ENCODE peak calls at places on chromosomes 4 and X, in four cellular contexts. One of them, this sample, is unnamed.

GRCh38 chr4:72318771-72319170 is 250.2 kb downstream of the ADAMTS3 start:
- DNase-seq in HepG2: no peak
- DNase-seq in GM12878: no peak
- DNase-seq in stomach: no peak
- DNase-seq in this sample: no peak

GRCh38 chr4:153112071-153112460 is 92.2 kb upstream of the TRIM2 start:
- DNase-seq in GM12878: no peak
- DNase-seq in stomach: no peak
- DNase-seq in HepG2: no peak
- DNase-seq in this sample: peak; percentile 15

GRCh38 chr4:126268106-126268505 is 953.4 kb downstream of the FAT4 start:
- DNase-seq in stomach: no peak
- DNase-seq in GM12878: no peak
- DNase-seq in HepG2: no peak
- DNase-seq in this sample: no peak

GRCh38 chr4:85823295-85823694 is 348.3 kb downstream of the ARHGAP24 start:
- DNase-seq in stomach: no peak
- DNase-seq in HepG2: no peak
- DNase-seq in GM12878: no peak
- DNase-seq in this sample: no peak

GRCh38 chr4:188455353-188455752 is 316.1 kb downstream of the TRIML1 start:
- DNase-seq in GM12878: no peak
- DNase-seq in stomach: no peak
- DNase-seq in HepG2: peak; percentile 46
- DNase-seq in this sample: no peak

GRCh38 chr4:102675142-102675541 is 85.6 kb downstream of the MANBA start:
- DNase-seq in GM12878: no peak
- DNase-seq in HepG2: peak; percentile 11
- DNase-seq in stomach: no peak
- DNase-seq in this sample: no peak

GRCh38 chr4:136713140-136713539 is 819.2 kb downstream of the PCDH18 start:
- DNase-seq in stomach: no peak
- DNase-seq in GM12878: no peak
- DNase-seq in HepG2: no peak
- DNase-seq in this sample: no peak

GRCh38 chr4:39255266-39255665 is 72.9 kb downstream of the WDR19 start:
- DNase-seq in GM12878: no peak
- DNase-seq in stomach: no peak
- DNase-seq in HepG2: peak; percentile 7
- DNase-seq in this sample: no peak

GRCh38 chr4:15381806-15382338 is 46.0 kb upstream of the C1QTNF7 start:
- DNase-seq in HepG2: no peak
- DNase-seq in GM12878: no peak
- DNase-seq in stomach: no peak
- DNase-seq in this sample: no peak

GRCh38 chrX:54181196-54181953 is 1.7 kb downstream of the FAM120C start:
- DNase-seq in HepG2: no peak
- DNase-seq in stomach: no peak
- DNase-seq in GM12878: no peak
- DNase-seq in this sample: no peak

GRCh38 chrX:34300871-34301270 is 168.8 kb upstream of the FAM47A start:
- DNase-seq in HepG2: peak; percentile 6
- DNase-seq in stomach: no peak
- DNase-seq in GM12878: no peak
- DNase-seq in this sample: no peak

GRCh38 chrX:49912866-49913265 is 9.5 kb upstream of the CLCN5 start:
- DNase-seq in stomach: no peak
- DNase-seq in GM12878: no peak
- DNase-seq in HepG2: no peak
- DNase-seq in this sample: no peak

GRCh38 chr4:176778491-176778890 is 14.2 kb downstream of the VEGFC start:
- DNase-seq in stomach: no peak
- DNase-seq in GM12878: no peak
- DNase-seq in HepG2: no peak
- DNase-seq in this sample: no peak

GRCh38 chr4:48261288-48261687 is 8.3 kb downstream of the TEC start:
- DNase-seq in stomach: no peak
- DNase-seq in GM12878: no peak
- DNase-seq in HepG2: no peak
- DNase-seq in this sample: no peak

GRCh38 chr4:17781072-17781830 is at the start of gene FAM184B:
- DNase-seq in stomach: no peak
- DNase-seq in HepG2: no peak
- DNase-seq in GM12878: no peak
- DNase-seq in this sample: no peak

GRCh38 chrX:139194571-139195280 is 335.8 kb upstream of the F9 start:
- DNase-seq in HepG2: no peak
- DNase-seq in stomach: peak; percentile 71
- DNase-seq in GM12878: no peak
- DNase-seq in this sample: peak; percentile 18

GRCh38 chrX:12685541-12685940 is 105.7 kb upstream of the PRPS2 start:
- DNase-seq in stomach: no peak
- DNase-seq in HepG2: no peak
- DNase-seq in GM12878: no peak
- DNase-seq in this sample: no peak

GRCh38 chrX:101485212-101486064 is at the start of gene ARMCX4:
- DNase-seq in HepG2: no peak
- DNase-seq in GM12878: no peak
- DNase-seq in stomach: peak; percentile 58
- DNase-seq in this sample: peak; percentile 18

GRCh38 chr4:114378306-114378903 is 220.2 kb upstream of the UGT8 start:
- DNase-seq in stomach: no peak
- DNase-seq in HepG2: no peak
- DNase-seq in GM12878: no peak
- DNase-seq in this sample: no peak

GRCh38 chr4:184649971-184650855 is 675 bp downstream of the PRIMPOL start:
- DNase-seq in GM12878: no peak
- DNase-seq in HepG2: peak; percentile 17
- DNase-seq in stomach: no peak
- DNase-seq in this sample: peak; percentile 33

GRCh38 chr4:55545681-55546632 is 752 bp downstream of the CLOCK start:
- DNase-seq in stomach: peak; percentile 83
- DNase-seq in GM12878: no peak
- DNase-seq in HepG2: peak; percentile 60
- DNase-seq in this sample: peak; percentile 80

GRCh38 chr4:105232374-105232773 is 85.7 kb downstream of the TET2 start:
- DNase-seq in HepG2: no peak
- DNase-seq in stomach: no peak
- DNase-seq in GM12878: no peak
- DNase-seq in this sample: no peak

GRCh38 chrX:148599404-148599803 is 99.0 kb downstream of the AFF2 start:
- DNase-seq in stomach: no peak
- DNase-seq in HepG2: no peak
- DNase-seq in GM12878: no peak
- DNase-seq in this sample: no peak
- TF ChIP-seq EP300 in stomach: no peak
- TF ChIP-seq EP300 in HepG2: no peak
- TF ChIP-seq EP300 in GM12878: no peak
- TF ChIP-seq EP300 in this sample: no peak

GRCh38 chr4:165378763-165379631 is at the start of gene CPE:
- DNase-seq in stomach: peak; percentile 72
- DNase-seq in GM12878: no peak
- DNase-seq in HepG2: peak; percentile 81
- DNase-seq in this sample: peak; percentile 77
- TF ChIP-seq POLR2A in stomach: no peak
- TF ChIP-seq POLR2A in GM12878: no peak
- TF ChIP-seq POLR2A in HepG2: peak; percentile 94
- TF ChIP-seq POLR2A in this sample: peak; percentile 57

DNA sequence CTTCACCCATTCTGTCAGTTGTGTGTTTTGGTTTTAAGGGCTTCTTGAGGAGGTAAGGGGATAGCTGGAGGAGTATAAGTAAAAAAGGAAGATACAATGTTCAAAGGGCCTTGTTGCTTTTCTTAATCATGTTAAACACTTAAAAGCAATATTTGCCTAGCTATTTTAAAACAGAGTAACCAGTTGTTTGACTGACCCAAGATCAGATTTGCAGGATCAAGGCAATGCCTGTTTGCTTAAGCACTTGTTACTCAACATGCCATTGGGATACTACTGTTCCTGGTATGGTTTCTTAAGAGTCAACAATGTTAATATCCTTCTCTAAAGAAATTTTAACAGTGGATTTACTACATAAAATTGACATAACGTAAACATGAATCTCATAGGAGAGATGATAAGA is 2.6 kb downstream of the DCLK2 start:
- DNase-seq in GM12878: no peak
- DNase-seq in stomach: no peak
- DNase-seq in HepG2: peak; percentile 20
- DNase-seq in this sample: no peak
- H3K4me3 ChIP-seq in GM12878: no peak overlapping the region
- H3K4me3 ChIP-seq in stomach: no peak overlapping the region
- H3K4me3 ChIP-seq in HepG2: no peak overlapping the region
- H3K4me3 ChIP-seq in this sample: no peak overlapping the region

DNA sequence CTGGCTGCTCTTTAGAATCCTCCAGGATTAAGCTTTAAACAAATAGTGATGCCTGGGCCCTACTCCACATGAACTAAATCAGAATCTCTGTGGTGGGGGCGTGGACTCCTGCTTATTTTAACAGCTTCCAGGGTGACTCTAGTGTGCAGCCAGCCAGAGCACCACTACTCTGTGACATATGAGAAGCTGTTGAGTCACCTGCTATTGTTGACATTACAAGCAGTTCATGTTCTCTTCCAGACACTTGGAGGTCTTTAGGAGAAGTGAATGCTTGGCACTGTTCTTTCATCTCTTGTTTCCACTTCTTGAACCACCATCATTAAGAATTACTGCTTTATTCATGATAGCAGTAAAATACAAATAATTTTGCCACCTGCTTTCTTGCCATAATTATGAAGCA is 426 bp upstream of the C4orf51 start:
- DNase-seq in HepG2: peak; percentile 25
- DNase-seq in stomach: peak; percentile 32
- DNase-seq in GM12878: no peak
- DNase-seq in this sample: no peak
- TF ChIP-seq EP300 in HepG2: no peak
- TF ChIP-seq EP300 in stomach: no peak
- TF ChIP-seq EP300 in GM12878: no peak
- TF ChIP-seq EP300 in this sample: no peak

DNA sequence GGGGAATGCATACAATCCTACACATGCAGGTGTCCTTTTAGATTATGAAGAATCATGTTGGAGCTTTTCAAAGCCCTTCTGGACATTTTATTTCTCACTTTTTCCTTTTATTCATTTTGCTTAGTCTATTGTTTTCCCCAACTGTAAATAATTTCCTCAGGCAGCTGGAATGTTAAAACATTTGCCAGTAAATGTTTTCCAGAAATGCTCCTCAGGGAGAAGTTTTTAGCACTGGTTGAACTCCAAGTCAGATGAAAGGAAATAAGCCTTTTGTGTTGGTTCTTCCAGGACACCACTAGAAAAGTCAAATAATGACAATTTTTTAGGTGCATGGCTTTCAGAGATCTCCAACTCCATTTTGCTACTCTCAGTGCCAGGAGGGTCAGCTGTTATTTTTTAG is 128.0 kb downstream of the IL13RA2 start:
- DNase-seq in GM12878: no peak
- DNase-seq in stomach: no peak
- DNase-seq in HepG2: no peak
- DNase-seq in this sample: no peak
- TF ChIP-seq POLR2A in GM12878: no peak
- TF ChIP-seq POLR2A in stomach: no peak
- TF ChIP-seq POLR2A in HepG2: no peak
- TF ChIP-seq POLR2A in this sample: no peak

DNA sequence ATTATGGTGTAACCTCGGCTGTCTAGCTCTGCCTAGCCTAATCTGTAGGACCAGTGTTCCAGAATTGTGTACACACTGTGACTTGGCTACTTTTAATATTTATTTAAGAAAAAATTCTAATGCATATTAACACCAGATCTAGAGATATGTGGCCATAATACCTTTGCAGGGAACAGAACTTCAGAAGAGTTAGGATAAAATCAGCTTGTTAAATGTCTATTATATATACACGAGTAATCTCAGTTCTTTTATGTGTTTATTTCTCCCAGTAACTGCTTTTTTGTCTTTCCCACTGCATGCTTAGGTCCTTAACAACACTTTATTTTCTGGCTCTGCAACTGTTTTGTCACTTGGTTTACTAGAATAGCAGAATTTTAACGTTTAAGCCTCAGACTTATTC is 145.1 kb upstream of the SPOCK3 start:
- DNase-seq in GM12878: no peak
- DNase-seq in stomach: no peak
- DNase-seq in HepG2: no peak
- DNase-seq in this sample: no peak
- H3K4me3 ChIP-seq in GM12878: no peak overlapping the region
- H3K4me3 ChIP-seq in stomach: no peak overlapping the region
- H3K4me3 ChIP-seq in HepG2: no peak overlapping the region
- H3K4me3 ChIP-seq in this sample: no peak overlapping the region

This sample was measured in transverse colon.